ENCODE peak calls at places on chromosome 15, in seven cellular contexts. Y, M, J, B, Q, T and P are unnamed samples.

GRCh38 chr15:29208352-29208751 is 61.3 kb downstream of the NSMCE3 start:
- DNase-seq in Y (no peak), T (no peak), J (no peak), M (no peak), B (no peak), Q (no peak), P (no peak)

GRCh38 chr15:42045211-42045615 is 24.4 kb upstream of the PLA2G4E start:
- DNase-seq in J (no peak), M (no peak), Y (no peak), Q (no peak), T (no peak), B (no peak), P (peak)

GRCh38 chr15:68691667-68692066 is 112.9 kb downstream of the CORO2B start:
- DNase-seq in J (no peak), Y (no peak), T (no peak), M (no peak), B (no peak), Q (no peak), P (no peak)

GRCh38 chr15:32718082-32718821 is 448 bp downstream of the GREM1 start:
- DNase-seq in M (no peak), T (no peak), B (no peak), Y (no peak), J (peak), Q (no peak), P (no peak)

GRCh38 chr15:97892167-97892938 is 68.2 kb upstream of the ARRDC4 start:
- DNase-seq in J (no peak), Q (no peak), M (no peak), T (no peak), Y (no peak), B (no peak), P (no peak)

GRCh38 chr15:25169318-25169717 is 214.5 kb downstream of the SNRPN start:
- DNase-seq in Y (peak), T (no peak), J (no peak), B (no peak), Q (no peak), M (no peak), P (peak)

GRCh38 chr15:79168922-79169322 is 78.3 kb upstream of the RASGRF1 start:
- DNase-seq in J (no peak), B (no peak), Q (no peak), M (peak), Y (no peak), T (no peak), P (no peak)

GRCh38 chr15:49908571-49909295 is 210.3 kb downstream of the ATP8B4 start:
- DNase-seq in Y (no peak), M (no peak), T (no peak), B (no peak), Q (no peak), J (no peak), P (no peak)

GRCh38 chr15:89486726-89487050 is 9.7 kb downstream of the RHCG start:
- DNase-seq in T (no peak), B (no peak), M (peak), J (peak), Q (no peak), Y (no peak), P (no peak)

GRCh38 chr15:37032091-37032775 is 68.1 kb downstream of the MEIS2 start:
- DNase-seq in M (no peak), T (no peak), J (no peak), B (no peak), Q (no peak), Y (no peak), P (no peak)

GRCh38 chr15:101348643-101349496 is 53.8 kb upstream of the SNRPA1 start:
- DNase-seq in M (no peak), T (no peak), J (peak), Y (no peak), B (no peak), Q (no peak), P (no peak)

GRCh38 chr15:99732268-99732641 is 982 bp downstream of the LYSMD4 start:
- DNase-seq in Q (no peak), B (no peak), M (no peak), T (no peak), Y (no peak), J (no peak), P (no peak)

GRCh38 chr15:62391565-62392262 is 226.6 kb upstream of the C2CD4B start:
- DNase-seq in M (peak), T (peak), Y (peak), Q (no peak), B (peak), J (peak), P (peak)

GRCh38 chr15:72690938-72691337 is 4.9 kb downstream of the BBS4 start:
- DNase-seq in T (no peak), J (no peak), Y (no peak), Q (no peak), M (no peak), B (no peak), P (no peak)

GRCh38 chr15:38197553-38197952 is 55.1 kb upstream of the SPRED1 start:
- DNase-seq in B (no peak), J (no peak), T (no peak), M (no peak), Q (no peak), Y (no peak), P (no peak)

GRCh38 chr15:99427668-99428361 is 138.0 kb upstream of the MEF2A start:
- DNase-seq in M (no peak), B (no peak), Y (peak), J (no peak), T (no peak), Q (no peak), P (no peak)

GRCh38 chr15:100520132-100520921 is 8.4 kb downstream of the CERS3 start:
- DNase-seq in M (no peak), T (no peak), Y (no peak), Q (no peak), J (no peak), B (no peak), P (no peak)

GRCh38 chr15:71410347-71410746 is 295.1 kb downstream of the THSD4 start:
- DNase-seq in Q (no peak), T (no peak), B (no peak), J (peak), M (no peak), Y (no peak), P (no peak)

GRCh38 chr15:68818671-68819450 is 1.8 kb downstream of the ANP32A start:
- DNase-seq in B (no peak), Y (peak), M (peak), Q (no peak), T (peak), J (peak), P (peak)

GRCh38 chr15:77456746-77457618 is 36.3 kb downstream of the HMG20A start:
- DNase-seq in Y (no peak), Q (no peak), M (no peak), J (no peak), T (no peak), B (no peak), P (no peak)

GRCh38 chr15:78308422-78309021 is 9.1 kb upstream of the SKIC8 start:
- DNase-seq in J (peak), T (peak), B (peak), M (peak), Q (no peak), Y (peak), P (peak)

GRCh38 chr15:98866503-98866902 is 141.1 kb downstream of the PGPEP1L start:
- DNase-seq in Q (no peak), B (no peak), J (no peak), T (no peak), M (no peak), Y (no peak), P (no peak)

GRCh38 chr15:42919308-42919707 is 1.3 kb downstream of the TTBK2 start:
- DNase-seq in Y (no peak), B (no peak), M (no peak), Q (no peak), J (no peak), T (no peak), P (no peak)

GRCh38 chr15:79595995-79596622 is 164.0 kb downstream of the MINAR1 start:
- DNase-seq in J (peak), M (peak), Y (no peak), T (peak), Q (peak), B (no peak), P (no peak)

GRCh38 chr15:40937762-40938529 is 8.8 kb downstream of the DLL4 start:
- DNase-seq in Y (no peak), Q (no peak), J (peak), M (no peak), T (peak), B (no peak), P (no peak)

GRCh38 chr15:72169921-72170611 is 27.5 kb downstream of the GRAMD2A start:
- DNase-seq in B (no peak), J (peak), T (no peak), Y (no peak), M (no peak), Q (no peak), P (no peak)

GRCh38 chr15:75884041-75884440 is 19.6 kb upstream of the FBXO22 start:
- DNase-seq in Q (no peak), J (no peak), M (no peak), B (no peak), Y (no peak), T (no peak), P (no peak)

GRCh38 chr15:27696530-27696929 is 402.6 kb downstream of the OCA2 start:
- DNase-seq in T (no peak), J (no peak), Y (no peak), M (no peak), B (no peak), Q (no peak), P (no peak)

GRCh38 chr15:76576526-76577279 is 240.1 kb downstream of the ISL2 start:
- DNase-seq in M (no peak), Y (peak), Q (peak), B (peak), T (no peak), J (peak), P (peak)

GRCh38 chr15:101065570-101066221 is 146.5 kb downstream of the LRRK1 start:
- DNase-seq in M (no peak), T (no peak), Q (no peak), B (no peak), J (no peak), Y (peak), P (no peak)

GRCh38 chr15:76994001-76994400 is 925 bp upstream of the PSTPIP1 start:
- DNase-seq in Q (no peak), T (no peak), Y (peak), J (peak), B (no peak), M (no peak), P (peak)

GRCh38 chr15:66504563-66505429 is at the start of the genes RPL4 and ZWILCH:
- DNase-seq in Q (peak), B (peak), T (peak), Y (peak), J (peak), M (peak), P (peak)

GRCh38 chr15:66505818-66506217 is 692 bp downstream of the ZWILCH start:
- DNase-seq in Q (no peak), M (no peak), T (no peak), Y (no peak), J (no peak), B (no peak), P (no peak)

GRCh38 chr15:66503780-66504562 is 684 bp downstream of the RPL4 start:
- DNase-seq in B (no peak), M (no peak), Q (no peak), J (no peak), Y (no peak), T (no peak), P (no peak)

GRCh38 chr15:66505430-66505811 is 295 bp downstream of the ZWILCH start:
- DNase-seq in T (peak), Q (no peak), Y (no peak), B (no peak), M (no peak), J (no peak), P (no peak)

GRCh38 chr15:66502491-66502890 is 2.2 kb downstream of the RPL4 start:
- DNase-seq in T (no peak), Q (no peak), B (no peak), J (no peak), M (no peak), Y (no peak), P (no peak)
- TF ChIP-seq POLR2A in T (no peak), Q (no peak), B (no peak), J (no peak), M (no peak), Y (no peak), P (no peak)

DNA sequence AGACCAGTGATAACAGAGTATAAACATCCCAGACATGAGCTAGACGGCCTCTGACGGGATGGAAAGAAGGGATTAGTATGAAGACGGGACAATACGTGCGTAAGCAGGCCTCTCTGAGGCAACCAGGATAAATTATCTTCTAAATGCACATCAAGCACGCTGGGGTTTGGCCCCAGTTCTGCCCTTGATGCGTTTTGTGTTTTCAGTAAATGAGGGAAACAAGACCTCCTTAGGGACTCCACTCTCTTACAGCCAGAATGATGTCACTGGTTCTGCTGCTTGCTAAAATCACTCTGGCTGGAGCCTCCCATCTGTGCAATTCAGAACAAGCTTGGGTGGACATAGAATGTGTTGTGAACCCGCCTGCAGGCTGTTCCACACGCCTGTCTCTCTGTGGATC is 156.0 kb upstream of the MCTP2 start:
- DNase-seq in B (peak), M (no peak), Q (no peak), J (peak), T (no peak), Y (peak), P (peak)
- TF ChIP-seq EP300 in B (peak), M (no peak), Q (no peak), J (peak), T (no peak), Y (peak), P (peak)

GRCh38 chr15:80953953-80954778 is 35.5 kb downstream of the MESD start:
- DNase-seq in Q (no peak), M (no peak), J (no peak), Y (no peak), T (no peak), B (no peak), P (no peak)

GRCh38 chr15:80949756-80950155 is 39.9 kb downstream of the MESD start:
- DNase-seq in B (no peak), J (no peak), T (no peak), Y (no peak), M (no peak), Q (no peak), P (peak)

GRCh38 chr15:80950291-80951078 is 39.1 kb downstream of the MESD start:
- DNase-seq in Y (no peak), M (no peak), T (no peak), J (no peak), B (no peak), Q (no peak), P (peak)

GRCh38 chr15:80953001-80953952 is 36.3 kb downstream of the MESD start:
- DNase-seq in M (no peak), J (no peak), B (no peak), T (no peak), Q (no peak), Y (no peak), P (no peak)

GRCh38 chr15:80951941-80952340 is 37.7 kb downstream of the MESD start:
- DNase-seq in Q (no peak), B (no peak), M (no peak), Y (no peak), T (no peak), J (no peak), P (no peak)
- TF ChIP-seq POLR2A in Q (no peak), B (no peak), M (no peak), Y (no peak), T (no peak), J (no peak), P (no peak)

GRCh38 chr15:35123743-35124142 is 38.6 kb upstream of the NANOGP8 start:
- DNase-seq in B (no peak), Y (no peak), J (no peak), Q (no peak), T (no peak), M (no peak), P (no peak)

GRCh38 chr15:35129361-35129760 is 44.3 kb upstream of the NANOGP8 start:
- DNase-seq in Y (no peak), M (no peak), T (no peak), Q (no peak), B (no peak), J (no peak), P (no peak)

GRCh38 chr15:35127717-35128116 is 42.6 kb upstream of the NANOGP8 start:
- DNase-seq in Y (no peak), Q (no peak), B (no peak), J (no peak), T (no peak), M (no peak), P (no peak)

GRCh38 chr15:35130245-35130644 is 45.1 kb upstream of the NANOGP8 start:
- DNase-seq in T (no peak), B (no peak), Y (no peak), Q (no peak), J (no peak), M (no peak), P (no peak)

GRCh38 chr15:35126236-35126635 is 41.1 kb upstream of the NANOGP8 start:
- DNase-seq in B (no peak), Y (no peak), T (no peak), J (no peak), M (no peak), Q (no peak), P (no peak)
- TF ChIP-seq EP300 in B (no peak), Y (no peak), T (no peak), J (no peak), M (no peak), Q (no peak), P (no peak)

GRCh38 chr15:69908518-69909420 is 188.9 kb downstream of the TLE3 start:
- DNase-seq in J (no peak), Q (no peak), Y (no peak), M (no peak), T (no peak), B (no peak), P (no peak)
- TF ChIP-seq POLR2A in J (no peak), Q (no peak), Y (no peak), M (no peak), T (no peak), B (no peak), P (no peak)

GRCh38 chr15:45522931-45523331 is 376 bp upstream of the SLC30A4 start:
- DNase-seq in M (no peak), Q (no peak), J (no peak), T (no peak), Y (no peak), B (peak), P (no peak)

GRCh38 chr15:45521596-45522167 is 873 bp downstream of the SLC30A4 start:
- DNase-seq in B (no peak), M (no peak), T (no peak), Y (no peak), J (peak), Q (no peak), P (no peak)

GRCh38 chr15:45522179-45522930 is at the start of gene SLC30A4:
- DNase-seq in Y (peak), B (peak), M (peak), Q (no peak), J (peak), T (peak), P (peak)
- TF ChIP-seq EP300 in Y (no peak), B (no peak), M (no peak), Q (no peak), J (no peak), T (no peak), P (no peak)

DNA sequence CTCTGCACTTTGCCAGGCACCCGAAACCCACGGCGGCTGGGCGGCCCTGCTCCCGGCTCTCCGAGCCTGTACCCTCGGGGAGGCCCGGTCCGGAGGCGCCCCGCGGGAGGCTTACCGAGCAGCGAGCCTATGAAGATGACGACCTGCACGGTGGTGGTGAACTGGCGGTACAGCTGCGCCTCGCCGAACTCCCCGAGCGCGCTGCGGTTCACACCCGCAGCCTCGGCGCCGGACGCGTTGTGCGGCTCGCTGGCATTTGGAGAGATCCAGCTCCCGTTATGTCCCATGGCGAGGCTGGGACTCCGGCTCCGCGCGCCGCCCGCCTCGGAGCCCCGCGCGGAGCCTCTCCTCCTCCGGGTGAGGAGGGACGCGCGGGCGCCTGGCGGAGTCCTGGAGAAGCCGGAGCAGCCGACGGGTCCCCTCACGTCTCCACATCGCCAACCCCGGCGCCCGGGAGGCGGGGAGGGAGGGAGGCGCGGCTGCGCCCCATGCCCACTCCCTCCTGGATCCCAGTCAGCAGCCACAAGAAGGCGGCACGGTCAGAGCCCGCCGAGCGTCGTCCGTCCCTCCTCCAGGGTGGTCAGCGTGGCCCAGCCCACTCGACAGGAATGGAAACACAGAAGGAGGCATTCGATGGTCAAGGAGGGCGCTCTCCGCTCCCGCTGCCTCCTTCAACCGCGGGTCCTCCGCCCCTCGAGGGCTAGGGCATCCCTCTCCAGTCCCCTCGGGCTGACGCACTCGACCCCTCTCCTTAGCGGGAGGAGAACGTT is at the start of gene GPR176:
- DNase-seq in T (peak), M (peak), Q (no peak), J (peak), B (no peak), Y (peak), P (peak)
- TF ChIP-seq POLR2A in T (no peak), M (peak), Q (no peak), J (peak), B (no peak), Y (peak), P (no peak)

GRCh38 chr15:55196458-55197361 is at the start of gene RSL24D1:
- DNase-seq in B (peak), J (peak), Q (peak), M (peak), T (peak), Y (peak), P (peak)
- TF ChIP-seq EP300 in B (peak), J (no peak), Q (no peak), M (no peak), T (no peak), Y (no peak), P (no peak)

DNA sequence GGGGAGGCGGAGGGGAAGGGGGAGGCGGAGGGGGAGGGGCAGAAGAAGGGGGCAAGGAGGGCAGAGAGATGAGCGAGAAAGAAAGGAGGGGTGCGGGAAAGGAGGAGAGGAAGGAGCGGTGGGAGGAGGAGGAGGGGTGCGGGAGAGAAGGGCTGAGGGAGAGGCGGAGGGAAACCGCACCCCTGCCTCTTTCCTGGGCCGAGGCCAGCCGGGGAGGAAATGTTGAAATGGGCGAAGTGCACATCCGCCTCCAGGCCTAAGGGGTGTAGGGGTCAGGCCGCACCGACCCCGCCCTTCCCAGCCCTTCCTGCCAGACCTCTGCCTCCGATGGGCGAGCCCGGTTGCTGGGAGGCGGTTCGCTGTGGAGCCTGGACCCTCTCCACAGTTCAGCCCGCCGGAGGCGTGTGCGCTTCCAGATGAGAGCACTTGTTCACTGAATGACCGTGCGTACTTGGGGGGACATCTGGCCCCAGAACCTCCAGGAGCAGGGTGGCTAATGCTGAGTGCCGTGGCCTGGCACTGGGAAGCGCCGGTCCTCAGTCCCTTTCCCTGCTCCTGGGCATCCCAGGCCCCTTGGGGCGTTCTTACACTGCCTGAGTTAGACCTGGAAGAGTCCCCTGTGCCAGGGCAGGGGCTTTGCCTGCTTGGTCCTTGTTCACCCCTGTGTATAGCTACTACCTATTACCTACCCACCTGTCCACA is 110.3 kb upstream of the KLF13 start:
- DNase-seq in T (peak), Y (peak), J (peak), B (peak), M (peak), Q (no peak), P (peak)
- TF ChIP-seq POLR2A in T (peak), Y (no peak), J (peak), B (no peak), M (no peak), Q (peak), P (no peak)